ENCODE peak calls at places on chromosome 12, in ten cellular contexts. D, F, I, J, Q, K, C, Z, M and G are unnamed samples.

GRCh38 chr12:89470741-89471504 is 53.7 kb downstream of the GALNT4 start:
- DNase-seq in D (no peak), F (peak; percentile 64), I (no peak), J (peak; percentile 20), Q (no peak), K (peak; percentile 49), C (no peak), Z (no peak), M (peak; percentile 1), G (peak; percentile 33)

GRCh38 chr12:100141666-100141997 is 1.0 kb downstream of the BLTP3B start:
- DNase-seq in D (no peak), F (peak; percentile 96), I (no peak), J (no peak), Q (no peak), K (no peak), C (no peak), Z (no peak), M (no peak), G (no peak)

GRCh38 chr12:52032797-52033505 is 18.3 kb upstream of the NR4A1 start:
- DNase-seq in D (peak; percentile 57), F (peak; percentile 99), I (peak; percentile 96), J (peak; percentile 97), Q (peak; percentile 99), K (peak; percentile 91), C (peak; percentile 95), Z (peak; percentile 96), M (peak; percentile 96), G (peak; percentile 92)

GRCh38 chr12:111389635-111390034 is 16.1 kb upstream of the SH2B3 start:
- DNase-seq in D (no peak), F (no peak), I (no peak), J (no peak), Q (no peak), K (no peak), C (no peak), Z (no peak), M (no peak), G (no peak)

GRCh38 chr12:28083816-28084678 is 106.2 kb upstream of the CCDC91 start:
- DNase-seq in D (no peak), F (peak; percentile 54), I (no peak), J (no peak), Q (no peak), K (no peak), C (no peak), Z (no peak), M (no peak), G (no peak)

GRCh38 chr12:131084341-131085011 is 130.8 kb downstream of the ADGRD1 start:
- DNase-seq in D (no peak), F (no peak), I (no peak), J (no peak), Q (no peak), K (no peak), C (no peak), Z (no peak), M (no peak), G (no peak)

GRCh38 chr12:52324068-52324444 is 2.9 kb upstream of the KRT83 start:
- DNase-seq in D (no peak), F (no peak), I (no peak), J (no peak), Q (no peak), K (no peak), C (no peak), Z (no peak), M (no peak), G (no peak)

GRCh38 chr12:93146278-93146939 is 217.3 kb upstream of the EEA1 start:
- DNase-seq in D (no peak), F (peak; percentile 60), I (no peak), J (no peak), Q (no peak), K (no peak), C (no peak), Z (no peak), M (no peak), G (no peak)

GRCh38 chr12:97713972-97714588 is 251.5 kb downstream of the RMST start:
- DNase-seq in D (no peak), F (no peak), I (no peak), J (no peak), Q (no peak), K (no peak), C (no peak), Z (no peak), M (no peak), G (no peak)

GRCh38 chr12:23084236-23084995 is 459.4 kb downstream of the ETNK1 start:
- DNase-seq in D (no peak), F (peak; percentile 93), I (no peak), J (no peak), Q (no peak), K (no peak), C (no peak), Z (no peak), M (peak; percentile 81), G (no peak)

GRCh38 chr12:98253641-98254040 is 261.7 kb upstream of the TMPO start:
- DNase-seq in D (no peak), F (no peak), I (no peak), J (no peak), Q (no peak), K (no peak), C (no peak), Z (no peak), M (no peak), G (no peak)

GRCh38 chr12:65313704-65314317 is 35.3 kb downstream of the MSRB3 start:
- DNase-seq in D (no peak), F (peak; percentile 41), I (peak; percentile 48), J (no peak), Q (no peak), K (no peak), C (no peak), Z (no peak), M (no peak), G (no peak)

GRCh38 chr12:103495783-103496456 is at the start of gene C12orf42:
- DNase-seq in D (no peak), F (peak; percentile 4), I (no peak), J (peak; percentile 80), Q (no peak), K (peak; percentile 29), C (peak; percentile 18), Z (peak; percentile 93), M (peak; percentile 78), G (peak; percentile 48)

GRCh38 chr12:131355688-131356245 is 355.1 kb upstream of the SFSWAP start:
- DNase-seq in D (no peak), F (no peak), I (no peak), J (no peak), Q (no peak), K (no peak), C (no peak), Z (no peak), M (no peak), G (no peak)

GRCh38 chr12:128791395-128792322 is 32.1 kb downstream of the SLC15A4 start:
- DNase-seq in D (no peak), F (no peak), I (no peak), J (no peak), Q (no peak), K (no peak), C (peak; percentile 14), Z (no peak), M (no peak), G (no peak)

GRCh38 chr12:50246873-50247612 is 36.3 kb downstream of the LIMA1 start:
- DNase-seq in D (no peak), F (peak; percentile 92), I (peak; percentile 99), J (peak; percentile 69), Q (peak; percentile 74), K (peak; percentile 88), C (no peak), Z (no peak), M (no peak), G (no peak)

GRCh38 chr12:128323526-128323925 is 56.6 kb downstream of the TMEM132C start:
- DNase-seq in D (no peak), F (no peak), I (no peak), J (no peak), Q (no peak), K (no peak), C (no peak), Z (no peak), M (no peak), G (no peak)

GRCh38 chr12:28795306-28795705 is 353.8 kb upstream of the FAR2 start:
- DNase-seq in D (no peak), F (peak; percentile 40), I (no peak), J (no peak), Q (no peak), K (no peak), C (no peak), Z (no peak), M (no peak), G (no peak)

GRCh38 chr12:124520896-124521295 is 46.5 kb downstream of the NCOR2 start:
- DNase-seq in D (no peak), F (no peak), I (no peak), J (no peak), Q (no peak), K (no peak), C (no peak), Z (no peak), M (no peak), G (no peak)

GRCh38 chr12:100254876-100255275 is 12.0 kb downstream of the DEPDC4 start:
- DNase-seq in D (no peak), F (peak; percentile 25), I (no peak), J (no peak), Q (no peak), K (no peak), C (no peak), Z (no peak), M (no peak), G (no peak)